ENCODE peak calls at places on chromosomes 11 and 22, in nine cellular contexts. H, J, S, U, Q, W, O, Z and E are unnamed samples.

GRCh38 chr11:75495749-75496641 is 29.7 kb downstream of the GDPD5 start:
- DNase-seq in W (no peak), J (no peak), Q (no peak), H (peak), O (no peak), U (no peak), Z (no peak), S (no peak), E (no peak)

GRCh38 chr11:129386795-129387390 is 11.2 kb downstream of the BARX2 start:
- DNase-seq in U (no peak), Z (no peak), H (no peak), S (no peak), W (no peak), J (no peak), Q (no peak), O (no peak), E (no peak)

GRCh38 chr11:79949574-79949973 is 508.7 kb upstream of the TENM4 start:
- DNase-seq in S (no peak), O (no peak), Q (no peak), U (no peak), Z (no peak), J (no peak), W (no peak), H (no peak), E (no peak)

GRCh38 chr11:119334173-119334930 is at the start of gene RNF26:
- DNase-seq in W (peak), U (peak), Z (peak), H (peak), O (peak), S (peak), J (peak), Q (peak), E (peak)

GRCh38 chr11:116791002-116791812 is 472 bp downstream of the APOA5 start:
- DNase-seq in Q (peak), U (peak), S (peak), W (peak), Z (peak), O (peak), H (peak), J (peak), E (peak)

GRCh38 chr11:6531267-6531752 is 34.2 kb downstream of the DNHD1 start:
- DNase-seq in H (no peak), J (no peak), S (peak), O (peak), Q (no peak), W (no peak), Z (no peak), U (peak), E (peak)

GRCh38 chr22:33919591-33920501 is at the start of gene LARGE1:
- DNase-seq in Z (peak), H (peak), U (peak), S (peak), J (peak), O (peak), W (peak), Q (no peak), E (no peak)

GRCh38 chr11:76802621-76803020 is 19.5 kb downstream of the TSKU start:
- DNase-seq in J (no peak), U (no peak), Q (no peak), O (no peak), W (no peak), H (no peak), Z (no peak), S (no peak), E (no peak)